ENCODE peak calls at places on chromosomes 6 and 20, in seven cellular contexts. T is skeletal muscle cell, Z is hepatocyte, M is GM23338, Q is Panc1, W is substantia nigra, B is NCI-H146. R is an unnamed sample.

GRCh38 chr6:151452750-151453427 is 963 bp upstream of the RMND1 start:
- DNase-seq in T (no peak), Q (no peak), B (peak), Z (peak), M (no peak), W (no peak), R (peak)

GRCh38 chr6:95973976-95974375 is 41.8 kb upstream of the FUT9 start:
- DNase-seq in W (no peak), T (no peak), Q (no peak), B (no peak), Z (no peak), M (no peak), R (no peak)

GRCh38 chr6:18280084-18280483 is 15.8 kb upstream of the DEK start:
- DNase-seq in Q (no peak), B (peak), T (no peak), M (no peak), W (no peak), Z (no peak), R (no peak)

GRCh38 chr20:57425150-57426013 is 34.2 kb downstream of the RBM38 start:
- DNase-seq in B (peak), W (no peak), Q (no peak), M (no peak), Z (no peak), T (no peak), R (no peak)

GRCh38 chr6:10409766-10410209 is 5.1 kb downstream of the TFAP2A start:
- DNase-seq in Z (no peak), B (peak), W (no peak), M (peak), T (no peak), Q (no peak), R (no peak)

GRCh38 chr20:58028123-58028522 is 200.3 kb downstream of the ANKRD60 start:
- DNase-seq in B (peak), W (no peak), Q (no peak), Z (no peak), M (peak), T (no peak), R (no peak)

GRCh38 chr6:165769401-165769800 is 106.4 kb upstream of the PDE10A start:
- DNase-seq in M (no peak), Q (no peak), B (no peak), Z (no peak), W (no peak), T (no peak), R (no peak)

GRCh38 chr20:25308083-25308491 is 60.2 kb downstream of the PYGB start:
- DNase-seq in Z (no peak), T (no peak), M (no peak), Q (no peak), B (no peak), W (no peak), R (no peak)

GRCh38 chr20:61698598-61698960 is 367.1 kb downstream of the TAF4 start:
- DNase-seq in T (no peak), Z (no peak), B (no peak), Q (no peak), W (no peak), M (no peak), R (no peak)

GRCh38 chr20:63461364-63461763 is 11.1 kb downstream of the KCNQ2 start:
- DNase-seq in T (no peak), Z (peak), W (no peak), Q (no peak), M (peak), B (no peak), R (no peak)

GRCh38 chr6:125678601-125679000 is 70.8 kb upstream of the HEY2 start:
- DNase-seq in Q (no peak), M (no peak), B (no peak), W (no peak), T (no peak), Z (no peak), R (no peak)

GRCh38 chr6:13825871-13826270 is 11.5 kb upstream of the MCUR1 start:
- DNase-seq in T (no peak), Q (no peak), W (no peak), B (no peak), Z (no peak), M (no peak), R (no peak)

GRCh38 chr6:158170656-158171081 is 2.5 kb downstream of the GTF2H5 start:
- DNase-seq in B (no peak), T (peak), Q (no peak), M (peak), W (no peak), Z (peak), R (peak)

R was measured in mesenchymal stem cell.